ENCODE peak calls at places on chromosome 17, in four cellular contexts. One of them, this sample, is unnamed.
A peak's percentile ranks its signal among the peaks of the same experiment; 100 is the strongest.

GRCh38 chr17:77724876-77725615 is 233.5 kb upstream of the TNRC6C start:
- DNase-seq in endothelial cell: no peak
- DNase-seq in activated effector memory CD4-positive, alpha-beta T cell treated with anti-CD3 and anti-CD28 coated beads, Interleukin-2, amount 50 U/mL, for 16 hours: peak; percentile 31
- DNase-seq in mesothelial cell of epicardium: no peak
- DNase-seq in this sample: no peak

GRCh38 chr17:56933868-56934267 is 20.0 kb upstream of the TRIM25 start:
- DNase-seq in endothelial cell: no peak
- DNase-seq in activated effector memory CD4-positive, alpha-beta T cell treated with anti-CD3 and anti-CD28 coated beads, Interleukin-2, amount 50 U/mL, for 16 hours: no peak
- DNase-seq in mesothelial cell of epicardium: no peak
- DNase-seq in this sample: no peak

GRCh38 chr17:1159781-1160180 is 20.0 kb downstream of the ABR start:
- DNase-seq in endothelial cell: no peak
- DNase-seq in activated effector memory CD4-positive, alpha-beta T cell treated with anti-CD3 and anti-CD28 coated beads, Interleukin-2, amount 50 U/mL, for 16 hours: no peak
- DNase-seq in mesothelial cell of epicardium: no peak
- DNase-seq in this sample: no peak

GRCh38 chr17:67246648-67247415 is 1.8 kb upstream of the HELZ start:
- DNase-seq in endothelial cell: peak; percentile 8
- DNase-seq in activated effector memory CD4-positive, alpha-beta T cell treated with anti-CD3 and anti-CD28 coated beads, Interleukin-2, amount 50 U/mL, for 16 hours: peak; percentile 81
- DNase-seq in mesothelial cell of epicardium: peak; percentile 42
- DNase-seq in this sample: peak; percentile 69

GRCh38 chr17:43341705-43342600 is 56.8 kb upstream of the ARL4D start:
- DNase-seq in endothelial cell: no peak
- DNase-seq in activated effector memory CD4-positive, alpha-beta T cell treated with anti-CD3 and anti-CD28 coated beads, Interleukin-2, amount 50 U/mL, for 16 hours: no peak
- DNase-seq in mesothelial cell of epicardium: no peak
- DNase-seq in this sample: no peak

GRCh38 chr17:82399030-82399429 is 19.1 kb upstream of the HEXD start:
- DNase-seq in endothelial cell: no peak
- DNase-seq in activated effector memory CD4-positive, alpha-beta T cell treated with anti-CD3 and anti-CD28 coated beads, Interleukin-2, amount 50 U/mL, for 16 hours: no peak
- DNase-seq in mesothelial cell of epicardium: no peak
- DNase-seq in this sample: no peak

GRCh38 chr17:40560592-40561293 is 4.5 kb downstream of the CCR7 start:
- DNase-seq in endothelial cell: no peak
- DNase-seq in activated effector memory CD4-positive, alpha-beta T cell treated with anti-CD3 and anti-CD28 coated beads, Interleukin-2, amount 50 U/mL, for 16 hours: peak; percentile 91
- DNase-seq in mesothelial cell of epicardium: peak; percentile 29
- DNase-seq in this sample: peak; percentile 87

GRCh38 chr17:32483451-32484019 is 3.3 kb upstream of the CDK5R1 start:
- DNase-seq in endothelial cell: peak; percentile 38
- DNase-seq in activated effector memory CD4-positive, alpha-beta T cell treated with anti-CD3 and anti-CD28 coated beads, Interleukin-2, amount 50 U/mL, for 16 hours: no peak
- DNase-seq in mesothelial cell of epicardium: peak; percentile 45
- DNase-seq in this sample: no peak

GRCh38 chr17:58728831-58729230 is 26.8 kb upstream of the PPM1E start:
- DNase-seq in endothelial cell: no peak
- DNase-seq in activated effector memory CD4-positive, alpha-beta T cell treated with anti-CD3 and anti-CD28 coated beads, Interleukin-2, amount 50 U/mL, for 16 hours: no peak
- DNase-seq in mesothelial cell of epicardium: no peak
- DNase-seq in this sample: no peak

GRCh38 chr17:3693829-3694231 is 2.1 kb downstream of the P2RX5 start:
- DNase-seq in endothelial cell: no peak
- DNase-seq in activated effector memory CD4-positive, alpha-beta T cell treated with anti-CD3 and anti-CD28 coated beads, Interleukin-2, amount 50 U/mL, for 16 hours: no peak
- DNase-seq in mesothelial cell of epicardium: no peak
- DNase-seq in this sample: no peak

This sample was measured in kidney epithelial cell.